ENCODE peak calls at places on chromosomes 11 and 22, in seven cellular contexts. Z, Q, K, Y, F, H and A are unnamed samples.

GRCh38 chr11:8017894-8018741 is 31.0 kb downstream of the EIF3F start:
- DNase-seq in Y (no peak), K (no peak), Q (no peak), F (no peak), H (no peak), Z (no peak), A (no peak)

GRCh38 chr11:126387856-126388255 is 32.4 kb downstream of the ST3GAL4 start:
- DNase-seq in Z (no peak), K (no peak), H (no peak), Q (no peak), F (no peak), Y (no peak), A (no peak)

GRCh38 chr11:110366234-110366633 is 63.5 kb upstream of the FDX1 start:
- DNase-seq in F (no peak), H (no peak), Y (peak; percentile 6), K (no peak), Z (no peak), Q (no peak), A (no peak)

GRCh38 chr22:50626856-50627451 is 998 bp downstream of the ARSA start:
- DNase-seq in H (no peak), K (no peak), Z (no peak), F (no peak), Q (no peak), Y (no peak), A (no peak)

GRCh38 chr22:22593964-22594656 is 35.0 kb upstream of the PRAME start:
- DNase-seq in Y (peak; percentile 3), F (peak; percentile 25), Q (peak; percentile 74), Z (no peak), H (peak; percentile 58), K (peak; percentile 22), A (peak; percentile 50)

GRCh38 chr11:3167143-3168119 is 2.3 kb upstream of the OSBPL5 start:
- DNase-seq in Z (no peak), Q (peak; percentile 58), K (no peak), Y (no peak), H (no peak), F (no peak), A (peak; percentile 48)

GRCh38 chr11:27217948-27218410 is 145.0 kb downstream of the CCDC34 start:
- DNase-seq in K (no peak), F (no peak), H (no peak), Q (no peak), Z (no peak), Y (no peak), A (no peak)

GRCh38 chr11:64448599-64449380 is 89.8 kb downstream of the RPS6KA4 start:
- DNase-seq in K (peak; percentile 58), Q (peak; percentile 90), Z (peak; percentile 81), Y (peak; percentile 62), F (peak; percentile 53), H (peak; percentile 86), A (peak; percentile 78)

GRCh38 chr22:50399751-50400331 is 56.7 kb downstream of the PPP6R2 start:
- DNase-seq in H (peak; percentile 26), F (no peak), Q (peak; percentile 53), Y (peak; percentile 27), Z (peak; percentile 46), K (no peak), A (peak; percentile 83)

GRCh38 chr11:81033779-81034550 is 1593.1 kb upstream of the TENM4 start:
- DNase-seq in Y (no peak), K (no peak), H (no peak), Z (no peak), F (no peak), Q (no peak), A (no peak)

GRCh38 chr11:1195690-1196515 is 27.0 kb upstream of the MUC5B start:
- DNase-seq in K (no peak), Y (no peak), H (no peak), Q (no peak), Z (peak; percentile 10), F (no peak), A (no peak)

GRCh38 chr11:125464266-125464662 is 31.8 kb downstream of the FEZ1 start:
- DNase-seq in F (no peak), Y (no peak), H (no peak), Q (no peak), Z (no peak), K (no peak), A (no peak)

GRCh38 chr11:21556936-21557335 is 635.9 kb upstream of the ANO5 start:
- DNase-seq in K (no peak), Z (no peak), H (no peak), Y (no peak), F (no peak), Q (no peak), A (no peak)

GRCh38 chr11:9276571-9276970 is 11.4 kb upstream of the DENND5A start:
- DNase-seq in F (no peak), Y (no peak), H (no peak), Z (no peak), K (no peak), Q (peak; percentile 49), A (peak; percentile 4)

GRCh38 chr11:96964661-96965060 is 574.8 kb downstream of the JRKL start:
- DNase-seq in Y (no peak), K (no peak), Q (peak; percentile 54), Z (no peak), H (no peak), F (no peak), A (peak; percentile 11)

GRCh38 chr22:37370306-37370979 is 56.8 kb downstream of the ELFN2 start:
- DNase-seq in Q (peak; percentile 54), K (no peak), H (no peak), Y (no peak), F (no peak), Z (peak; percentile 34), A (peak; percentile 64)

GRCh38 chr22:28940441-28940840 is 57.1 kb downstream of the ZNRF3 start:
- DNase-seq in Q (no peak), K (no peak), Y (no peak), F (no peak), H (no peak), Z (no peak), A (no peak)

GRCh38 chr11:551131-551530 is 9.4 kb downstream of the LMNTD2 start:
- DNase-seq in Q (no peak), F (no peak), H (no peak), K (no peak), Z (peak; percentile 6), Y (no peak), A (no peak)

GRCh38 chr11:106021181-106021966 is 666 bp downstream of the MSANTD4 start:
- DNase-seq in Y (no peak), F (no peak), Z (no peak), K (no peak), Q (peak; percentile 50), H (no peak), A (peak; percentile 73)

GRCh38 chr11:65879622-65880021 is at the start of gene CTSW:
- DNase-seq in Q (peak; percentile 81), Y (no peak), H (no peak), K (peak; percentile 53), F (no peak), Z (no peak), A (peak; percentile 21)

GRCh38 chr11:19326499-19326898 is 85.8 kb upstream of the E2F8 start:
- DNase-seq in Y (no peak), Q (no peak), F (no peak), H (no peak), K (no peak), Z (no peak), A (no peak)

GRCh38 chr11:104967493-104968364 is 645 bp downstream of the CASP4 start:
- DNase-seq in H (no peak), Y (no peak), Q (peak; percentile 7), K (peak; percentile 20), Z (no peak), F (no peak), A (no peak)

GRCh38 chr11:74255741-74256369 is 55.6 kb downstream of the P4HA3 start:
- DNase-seq in Y (peak; percentile 23), H (peak; percentile 46), F (peak; percentile 35), Z (peak; percentile 28), Q (peak; percentile 80), K (peak; percentile 58), A (peak; percentile 75)

GRCh38 chr22:38967451-38968450 is 10.3 kb downstream of the APOBEC3A start:
- DNase-seq in K (no peak), Q (peak; percentile 71), H (no peak), Z (peak; percentile 31), Y (no peak), F (no peak), A (peak; percentile 94)

GRCh38 chr11:11505190-11505589 is 116.6 kb downstream of the GALNT18 start:
- DNase-seq in F (no peak), Q (no peak), Z (no peak), K (no peak), Y (no peak), H (no peak), A (no peak)

GRCh38 chr22:17235149-17235655 is 16.0 kb upstream of the ADA2 start:
- DNase-seq in H (no peak), F (no peak), Q (no peak), Y (no peak), K (no peak), Z (no peak), A (no peak)

GRCh38 chr11:69089258-69089657 is 40.5 kb downstream of the TPCN2 start:
- DNase-seq in Q (peak; percentile 81), H (no peak), Y (no peak), Z (peak; percentile 56), F (no peak), K (no peak), A (peak; percentile 77)

GRCh38 chr22:19174106-19175025 is 4.2 kb downstream of the SLC25A1 start:
- DNase-seq in Y (no peak), Q (peak; percentile 56), Z (peak; percentile 72), H (no peak), F (no peak), K (no peak), A (peak; percentile 81)

GRCh38 chr11:11010624-11011127 is 152.8 kb upstream of the ZBED5 start:
- DNase-seq in Z (peak; percentile 21), Y (peak; percentile 8), H (no peak), Q (no peak), F (no peak), K (no peak), A (no peak)

GRCh38 chr11:31640611-31641010 is 131.0 kb downstream of the ELP4 start:
- DNase-seq in H (no peak), F (no peak), Z (no peak), Q (no peak), Y (no peak), K (no peak), A (no peak)

GRCh38 chr11:94521684-94522083 is 9.4 kb downstream of the C11orf97 start:
- DNase-seq in F (no peak), Z (no peak), Y (no peak), H (no peak), Q (peak; percentile 63), K (no peak), A (peak; percentile 36)

GRCh38 chr11:44846852-44847251 is 103.8 kb downstream of the TP53I11 start:
- DNase-seq in Q (no peak), F (no peak), K (no peak), Y (no peak), H (no peak), Z (no peak), A (no peak)

GRCh38 chr11:93784935-93785360 is 866 bp downstream of the MED17 start:
- DNase-seq in Y (no peak), Z (no peak), H (no peak), F (no peak), K (no peak), Q (no peak), A (no peak)

GRCh38 chr22:18064636-18065035 is 13.2 kb upstream of the PEX26 start:
- DNase-seq in H (no peak), Z (no peak), Q (no peak), F (no peak), Y (no peak), K (no peak), A (no peak)

GRCh38 chr11:75265851-75266531 is 25.4 kb downstream of the TPBGL start:
- DNase-seq in H (no peak), Q (no peak), K (no peak), F (no peak), Z (no peak), Y (no peak), A (peak; percentile 82)

GRCh38 chr11:32110795-32111194 is 19.9 kb downstream of the RCN1 start:
- DNase-seq in K (no peak), H (no peak), Y (no peak), F (no peak), Z (no peak), Q (no peak), A (no peak)

GRCh38 chr22:37896181-37896592 is 9.9 kb upstream of the MICALL1 start:
- DNase-seq in Z (no peak), K (peak; percentile 45), Y (no peak), F (peak; percentile 52), H (peak; percentile 40), Q (peak; percentile 51), A (peak; percentile 59)

GRCh38 chr11:82867495-82868082 is 32.6 kb downstream of the PRCP start:
- DNase-seq in Y (peak; percentile 71), F (peak; percentile 54), K (peak; percentile 75), H (peak; percentile 82), Z (peak; percentile 31), Q (peak; percentile 88), A (peak; percentile 71)